ENCODE peak calls at places on chromosomes 1 and 21, in ten cellular contexts. One of them, this sample, is unnamed.
A peak's percentile ranks its signal among the peaks of the same experiment; 100 is the strongest.

GRCh38 chr1:151841141-151841540 is 1.5 kb upstream of the C2CD4D start:
- DNase-seq in astrocyte: peak; percentile 83
- DNase-seq in IMR-90: peak; percentile 72
- DNase-seq in PC-9: peak; percentile 32
- DNase-seq in endothelial cell of umbilical vein: peak; percentile 66
- DNase-seq in GM23248: peak; percentile 61
- DNase-seq in PC-3: peak; percentile 82
- DNase-seq in DND-41: no peak
- DNase-seq in K562: no peak
- DNase-seq in hepatocyte: no peak
- DNase-seq in this sample: no peak

GRCh38 chr21:35190201-35190701 is 141.1 kb upstream of the RUNX1 start:
- DNase-seq in IMR-90: peak; percentile 21
- DNase-seq in endothelial cell of umbilical vein: no peak
- DNase-seq in GM23248: peak; percentile 63
- DNase-seq in astrocyte: peak; percentile 80
- DNase-seq in PC-3: peak; percentile 45
- DNase-seq in DND-41: no peak
- DNase-seq in hepatocyte: peak; percentile 21
- DNase-seq in PC-9: peak; percentile 88
- DNase-seq in K562: no peak
- DNase-seq in this sample: no peak

GRCh38 chr21:27677547-27677946 is 710.7 kb upstream of the ADAMTS5 start:
- DNase-seq in IMR-90: no peak
- DNase-seq in K562: no peak
- DNase-seq in PC-3: no peak
- DNase-seq in DND-41: no peak
- DNase-seq in GM23248: no peak
- DNase-seq in endothelial cell of umbilical vein: no peak
- DNase-seq in PC-9: no peak
- DNase-seq in astrocyte: no peak
- DNase-seq in hepatocyte: no peak
- DNase-seq in this sample: no peak

GRCh38 chr1:193408782-193409293 is 222.4 kb upstream of the B3GALT2 start:
- DNase-seq in hepatocyte: peak; percentile 79
- DNase-seq in endothelial cell of umbilical vein: peak; percentile 83
- DNase-seq in GM23248: peak; percentile 7
- DNase-seq in IMR-90: peak; percentile 75
- DNase-seq in K562: no peak
- DNase-seq in PC-9: no peak
- DNase-seq in astrocyte: peak; percentile 95
- DNase-seq in PC-3: no peak
- DNase-seq in DND-41: no peak
- DNase-seq in this sample: peak; percentile 24

GRCh38 chr1:198620951-198621824 is 17.7 kb upstream of the PTPRC start:
- DNase-seq in PC-3: no peak
- DNase-seq in PC-9: no peak
- DNase-seq in IMR-90: no peak
- DNase-seq in endothelial cell of umbilical vein: no peak
- DNase-seq in hepatocyte: no peak
- DNase-seq in GM23248: no peak
- DNase-seq in DND-41: peak; percentile 95
- DNase-seq in astrocyte: no peak
- DNase-seq in K562: no peak
- DNase-seq in this sample: no peak

GRCh38 chr1:169890761-169891538 is 2.7 kb downstream of the SCYL3 start:
- DNase-seq in GM23248: no peak
- DNase-seq in astrocyte: no peak
- DNase-seq in DND-41: no peak
- DNase-seq in PC-3: peak; percentile 75
- DNase-seq in PC-9: peak; percentile 84
- DNase-seq in endothelial cell of umbilical vein: peak; percentile 26
- DNase-seq in hepatocyte: peak; percentile 33
- DNase-seq in K562: no peak
- DNase-seq in IMR-90: no peak
- DNase-seq in this sample: peak; percentile 16

GRCh38 chr21:38985423-38986378 is 180.0 kb downstream of the ETS2 start:
- DNase-seq in K562: peak; percentile 91
- DNase-seq in hepatocyte: peak; percentile 83
- DNase-seq in PC-9: no peak
- DNase-seq in PC-3: no peak
- DNase-seq in DND-41: peak; percentile 94
- DNase-seq in astrocyte: peak; percentile 87
- DNase-seq in IMR-90: peak; percentile 93
- DNase-seq in GM23248: peak; percentile 99
- DNase-seq in endothelial cell of umbilical vein: no peak
- DNase-seq in this sample: no peak

GRCh38 chr1:229434005-229434640 is at the start of gene ACTA1:
- DNase-seq in DND-41: no peak
- DNase-seq in PC-9: no peak
- DNase-seq in hepatocyte: no peak
- DNase-seq in astrocyte: no peak
- DNase-seq in K562: no peak
- DNase-seq in endothelial cell of umbilical vein: no peak
- DNase-seq in GM23248: no peak
- DNase-seq in IMR-90: no peak
- DNase-seq in PC-3: no peak
- DNase-seq in this sample: peak; percentile 77

GRCh38 chr1:46784666-46785065 is 14.2 kb upstream of the CYP4B1 start:
- DNase-seq in GM23248: no peak
- DNase-seq in PC-3: no peak
- DNase-seq in astrocyte: no peak
- DNase-seq in IMR-90: no peak
- DNase-seq in DND-41: no peak
- DNase-seq in K562: no peak
- DNase-seq in endothelial cell of umbilical vein: no peak
- DNase-seq in PC-9: no peak
- DNase-seq in hepatocyte: no peak
- DNase-seq in this sample: peak; percentile 71

GRCh38 chr1:198601936-198602889 is 36.6 kb upstream of the PTPRC start:
- DNase-seq in IMR-90: peak; percentile 17
- DNase-seq in endothelial cell of umbilical vein: no peak
- DNase-seq in DND-41: no peak
- DNase-seq in K562: no peak
- DNase-seq in PC-3: no peak
- DNase-seq in astrocyte: peak; percentile 54
- DNase-seq in GM23248: peak; percentile 89
- DNase-seq in PC-9: no peak
- DNase-seq in hepatocyte: no peak
- DNase-seq in this sample: no peak

GRCh38 chr1:208129489-208129888 is 114.7 kb downstream of the PLXNA2 start:
- DNase-seq in GM23248: no peak
- DNase-seq in PC-9: no peak
- DNase-seq in endothelial cell of umbilical vein: no peak
- DNase-seq in DND-41: no peak
- DNase-seq in astrocyte: no peak
- DNase-seq in K562: no peak
- DNase-seq in PC-3: no peak
- DNase-seq in hepatocyte: no peak
- DNase-seq in IMR-90: no peak
- DNase-seq in this sample: no peak

GRCh38 chr1:208132287-208132882 is 111.8 kb downstream of the PLXNA2 start:
- DNase-seq in GM23248: peak; percentile 86
- DNase-seq in DND-41: peak; percentile 51
- DNase-seq in astrocyte: peak; percentile 53
- DNase-seq in PC-3: peak; percentile 93
- DNase-seq in PC-9: peak; percentile 75
- DNase-seq in hepatocyte: peak; percentile 88
- DNase-seq in K562: peak; percentile 91
- DNase-seq in IMR-90: peak; percentile 42
- DNase-seq in endothelial cell of umbilical vein: peak; percentile 64
- DNase-seq in this sample: peak; percentile 93

GRCh38 chr1:208129057-208129456 is 115.1 kb downstream of the PLXNA2 start:
- DNase-seq in endothelial cell of umbilical vein: no peak
- DNase-seq in astrocyte: no peak
- DNase-seq in PC-3: no peak
- DNase-seq in GM23248: no peak
- DNase-seq in K562: no peak
- DNase-seq in DND-41: no peak
- DNase-seq in PC-9: no peak
- DNase-seq in hepatocyte: no peak
- DNase-seq in IMR-90: no peak
- DNase-seq in this sample: no peak

GRCh38 chr1:208134491-208134890 is 109.7 kb downstream of the PLXNA2 start:
- DNase-seq in K562: no peak
- DNase-seq in PC-9: no peak
- DNase-seq in DND-41: no peak
- DNase-seq in endothelial cell of umbilical vein: no peak
- DNase-seq in IMR-90: no peak
- DNase-seq in hepatocyte: no peak
- DNase-seq in astrocyte: no peak
- DNase-seq in GM23248: no peak
- DNase-seq in PC-3: no peak
- DNase-seq in this sample: peak; percentile 35

GRCh38 chr1:208131631-208132286 is 112.4 kb downstream of the PLXNA2 start:
- DNase-seq in K562: no peak
- DNase-seq in PC-9: no peak
- DNase-seq in astrocyte: no peak
- DNase-seq in DND-41: no peak
- DNase-seq in endothelial cell of umbilical vein: no peak
- DNase-seq in PC-3: no peak
- DNase-seq in IMR-90: no peak
- DNase-seq in hepatocyte: peak; percentile 26
- DNase-seq in GM23248: no peak
- DNase-seq in this sample: no peak
- H2AFZ ChIP-seq in K562: peak overlapping the region; percentile 69
- H2AFZ ChIP-seq in PC-9: no peak overlapping the region
- H2AFZ ChIP-seq in astrocyte: no peak overlapping the region
- H2AFZ ChIP-seq in DND-41: no peak overlapping the region
- H2AFZ ChIP-seq in endothelial cell of umbilical vein: no peak overlapping the region
- H2AFZ ChIP-seq in PC-3: peak overlapping the region; percentile 28
- H2AFZ ChIP-seq in IMR-90: no peak overlapping the region
- H2AFZ ChIP-seq in hepatocyte: no peak overlapping the region
- H2AFZ ChIP-seq in GM23248: peak overlapping the region; percentile 5
- H2AFZ ChIP-seq in this sample: peak overlapping the region; percentile 96

DNA sequence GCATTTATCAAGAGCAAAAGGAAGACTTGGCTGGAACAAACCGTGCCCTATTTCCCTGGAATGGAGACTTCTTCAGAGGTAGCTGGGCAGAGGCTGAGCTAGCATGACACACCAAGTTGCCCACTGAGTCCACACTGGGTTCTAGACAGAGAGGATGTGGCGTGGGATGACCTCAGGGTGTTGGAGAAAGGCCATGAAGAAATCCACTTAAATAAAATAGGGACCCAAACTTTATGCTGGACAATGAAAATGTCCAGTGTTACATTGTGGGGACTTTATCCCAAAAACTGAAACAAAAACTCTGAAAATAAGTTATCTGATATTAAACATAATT is 116.2 kb downstream of the KCNJ6 start:
- DNase-seq in IMR-90: no peak
- DNase-seq in hepatocyte: no peak
- DNase-seq in PC-3: no peak
- DNase-seq in K562: no peak
- DNase-seq in GM23248: peak; percentile 18
- DNase-seq in DND-41: no peak
- DNase-seq in endothelial cell of umbilical vein: peak; percentile 10
- DNase-seq in astrocyte: no peak
- DNase-seq in PC-9: no peak
- DNase-seq in this sample: no peak
- H4K20me1 ChIP-seq in IMR-90: no peaks in the 10 kb centered on the region
- H4K20me1 ChIP-seq in hepatocyte: no peaks in the 10 kb centered on the region
- H4K20me1 ChIP-seq in PC-3: no peaks in the 10 kb centered on the region
- H4K20me1 ChIP-seq in K562: no peaks in the 10 kb centered on the region
- H4K20me1 ChIP-seq in GM23248: no peaks in the 10 kb centered on the region
- H4K20me1 ChIP-seq in DND-41: no peaks in the 10 kb centered on the region
- H4K20me1 ChIP-seq in endothelial cell of umbilical vein: no peaks in the 10 kb centered on the region
- H4K20me1 ChIP-seq in astrocyte: no peaks in the 10 kb centered on the region
- H4K20me1 ChIP-seq in PC-9: no peaks in the 10 kb centered on the region
- H4K20me1 ChIP-seq in this sample: no peaks in the 10 kb centered on the region

DNA sequence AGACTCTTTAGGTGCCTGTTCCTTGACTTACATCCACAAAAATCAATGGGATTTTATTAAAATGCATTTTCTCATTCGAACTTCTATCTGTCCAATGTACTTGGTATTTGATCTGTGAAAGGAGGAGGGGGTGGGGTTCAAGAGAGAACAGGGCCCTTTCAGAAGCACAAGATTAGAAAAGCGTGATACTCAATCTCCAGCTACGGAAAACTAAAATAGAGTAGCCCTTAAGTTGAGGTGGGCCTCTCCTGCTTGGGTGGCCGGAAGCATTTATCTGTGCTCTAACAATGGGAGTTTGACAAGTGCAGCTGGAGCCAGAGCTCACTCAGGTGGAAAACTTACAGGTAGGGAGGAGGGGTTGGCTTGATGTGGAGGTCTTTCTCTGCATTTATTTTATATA is 462 bp upstream of the RXRG start:
- DNase-seq in PC-9: no peak
- DNase-seq in astrocyte: no peak
- DNase-seq in PC-3: no peak
- DNase-seq in GM23248: no peak
- DNase-seq in IMR-90: no peak
- DNase-seq in endothelial cell of umbilical vein: no peak
- DNase-seq in K562: no peak
- DNase-seq in hepatocyte: no peak
- DNase-seq in DND-41: no peak
- DNase-seq in this sample: peak; percentile 26
- H2AFZ ChIP-seq in PC-9: no peak overlapping the region
- H2AFZ ChIP-seq in astrocyte: no peak overlapping the region
- H2AFZ ChIP-seq in PC-3: no peak overlapping the region
- H2AFZ ChIP-seq in GM23248: no peak overlapping the region
- H2AFZ ChIP-seq in IMR-90: no peak overlapping the region
- H2AFZ ChIP-seq in endothelial cell of umbilical vein: peak overlapping the region; percentile 59
- H2AFZ ChIP-seq in K562: no peak overlapping the region
- H2AFZ ChIP-seq in hepatocyte: peak overlapping the region; percentile 47
- H2AFZ ChIP-seq in DND-41: no peak overlapping the region
- H2AFZ ChIP-seq in this sample: peak overlapping the region; percentile 80

GRCh38 chr1:32111789-32112188 is 3.9 kb downstream of the KPNA6 start:
- DNase-seq in PC-3: no peak
- DNase-seq in PC-9: no peak
- DNase-seq in IMR-90: peak; percentile 38
- DNase-seq in endothelial cell of umbilical vein: no peak
- DNase-seq in DND-41: no peak
- DNase-seq in GM23248: peak; percentile 28
- DNase-seq in astrocyte: peak; percentile 52
- DNase-seq in hepatocyte: no peak
- DNase-seq in K562: peak; percentile 27
- DNase-seq in this sample: peak; percentile 41

GRCh38 chr1:32115496-32115895 is 7.6 kb downstream of the KPNA6 start:
- DNase-seq in endothelial cell of umbilical vein: no peak
- DNase-seq in hepatocyte: no peak
- DNase-seq in PC-9: no peak
- DNase-seq in DND-41: no peak
- DNase-seq in GM23248: peak; percentile 57
- DNase-seq in astrocyte: no peak
- DNase-seq in PC-3: no peak
- DNase-seq in K562: no peak
- DNase-seq in IMR-90: peak; percentile 18
- DNase-seq in this sample: no peak

GRCh38 chr1:32111040-32111628 is 3.3 kb downstream of the KPNA6 start:
- DNase-seq in PC-3: no peak
- DNase-seq in K562: peak; percentile 7
- DNase-seq in hepatocyte: no peak
- DNase-seq in PC-9: no peak
- DNase-seq in astrocyte: no peak
- DNase-seq in IMR-90: no peak
- DNase-seq in GM23248: no peak
- DNase-seq in endothelial cell of umbilical vein: no peak
- DNase-seq in DND-41: no peak
- DNase-seq in this sample: no peak

GRCh38 chr1:32114420-32114819 is 6.6 kb downstream of the KPNA6 start:
- DNase-seq in IMR-90: no peak
- DNase-seq in DND-41: no peak
- DNase-seq in GM23248: no peak
- DNase-seq in endothelial cell of umbilical vein: no peak
- DNase-seq in hepatocyte: no peak
- DNase-seq in astrocyte: no peak
- DNase-seq in PC-3: no peak
- DNase-seq in K562: no peak
- DNase-seq in PC-9: no peak
- DNase-seq in this sample: no peak

GRCh38 chr1:32112800-32113375 is 5.0 kb downstream of the KPNA6 start:
- DNase-seq in endothelial cell of umbilical vein: no peak
- DNase-seq in IMR-90: no peak
- DNase-seq in PC-3: no peak
- DNase-seq in PC-9: no peak
- DNase-seq in hepatocyte: no peak
- DNase-seq in DND-41: no peak
- DNase-seq in GM23248: no peak
- DNase-seq in K562: no peak
- DNase-seq in astrocyte: no peak
- DNase-seq in this sample: no peak
- H4K20me1 ChIP-seq in endothelial cell of umbilical vein: no peaks in the 10 kb centered on the region
- H4K20me1 ChIP-seq in IMR-90: peaks cover 76% of the 10 kb centered on the region
- H4K20me1 ChIP-seq in PC-3: peaks cover 36% of the 10 kb centered on the region
- H4K20me1 ChIP-seq in PC-9: peaks cover 90% of the 10 kb centered on the region
- H4K20me1 ChIP-seq in hepatocyte: peaks cover 86% of the 10 kb centered on the region
- H4K20me1 ChIP-seq in DND-41: peaks cover 69% of the 10 kb centered on the region
- H4K20me1 ChIP-seq in GM23248: peaks cover 5% of the 10 kb centered on the region
- H4K20me1 ChIP-seq in K562: peaks cover 26% of the 10 kb centered on the region
- H4K20me1 ChIP-seq in astrocyte: peaks cover 93% of the 10 kb centered on the region
- H4K20me1 ChIP-seq in this sample: peaks cover 69% of the 10 kb centered on the region